ENCODE peak calls at places on chromosomes 2 and 18, in six cellular contexts. X, Y, E, V, P and K are unnamed samples.

GRCh38 chr2:146850746-146851145 is 994.1 kb upstream of the ACVR2A start:
- DNase-seq in E (no peak), P (no peak), X (no peak), Y (no peak), V (peak; percentile 2), K (no peak)

GRCh38 chr18:79900610-79901570 is 50.6 kb downstream of the SLC66A2 start:
- DNase-seq in X (no peak), V (no peak), E (no peak), Y (no peak), P (no peak), K (no peak)

GRCh38 chr2:164802095-164802744 is 39.4 kb downstream of the COBLL1 start:
- DNase-seq in V (no peak), X (no peak), E (no peak), Y (no peak), P (no peak), K (no peak)

GRCh38 chr2:66555076-66555475 is 120.2 kb downstream of the MEIS1 start:
- DNase-seq in P (no peak), Y (no peak), V (peak; percentile 42), E (no peak), X (peak; percentile 62), K (no peak)

GRCh38 chr2:20103514-20103913 is 52.1 kb upstream of the LAPTM4A start:
- DNase-seq in X (peak; percentile 12), V (peak; percentile 35), E (no peak), P (no peak), Y (no peak), K (no peak)

GRCh38 chr2:241924909-241925250 is 55.4 kb downstream of the RTP5 start:
- DNase-seq in V (no peak), E (no peak), P (no peak), X (no peak), Y (no peak), K (no peak)

GRCh38 chr2:177754476-177754873 is 318.1 kb downstream of the PDE11A start:
- DNase-seq in P (no peak), E (no peak), Y (no peak), V (peak; percentile 93), X (no peak), K (no peak)

GRCh38 chr2:123840614-123841013 is 184.5 kb upstream of the CNTNAP5 start:
- DNase-seq in V (no peak), Y (no peak), X (no peak), E (no peak), P (no peak), K (no peak)

GRCh38 chr18:34330308-34330707 is 105.6 kb upstream of the NOL4 start:
- DNase-seq in V (no peak), Y (no peak), E (no peak), X (no peak), P (no peak), K (no peak)

GRCh38 chr2:45707661-45708060 is 56.2 kb downstream of the PRKCE start:
- DNase-seq in Y (no peak), X (no peak), V (no peak), E (no peak), P (no peak), K (no peak)

GRCh38 chr2:232890896-232891601 is 21.0 kb downstream of the SNORC start:
- DNase-seq in V (no peak), P (peak; percentile 52), Y (peak; percentile 82), X (peak; percentile 27), E (peak; percentile 86), K (no peak)

GRCh38 chr2:121897335-121897970 is 142.0 kb downstream of the TSN start:
- DNase-seq in Y (no peak), X (peak; percentile 27), V (peak; percentile 3), P (peak; percentile 15), E (peak; percentile 63), K (no peak)

GRCh38 chr18:12645751-12646203 is 12.1 kb downstream of the SPIRE1 start:
- DNase-seq in Y (no peak), V (no peak), E (no peak), X (peak; percentile 52), P (peak; percentile 22), K (no peak)

GRCh38 chr2:28063492-28063962 is 173.0 kb downstream of the BABAM2 start:
- DNase-seq in V (no peak), Y (no peak), E (no peak), X (no peak), P (no peak), K (no peak)

GRCh38 chr2:86789687-86790133 is 1.0 kb downstream of the CD8A start:
- DNase-seq in E (no peak), X (no peak), Y (no peak), P (no peak), V (no peak), K (no peak)

GRCh38 chr2:66440011-66440542 is 5.2 kb downstream of the MEIS1 start:
- DNase-seq in P (no peak), X (no peak), Y (no peak), E (no peak), V (peak; percentile 62), K (no peak)

GRCh38 chr2:33521791-33522281 is 45.4 kb downstream of the RASGRP3 start:
- DNase-seq in V (peak; percentile 58), Y (no peak), E (no peak), X (no peak), P (no peak), K (no peak)

GRCh38 chr2:182744490-182744889 is 28.4 kb downstream of the DNAJC10 start:
- DNase-seq in X (peak; percentile 18), E (no peak), V (no peak), P (no peak), Y (no peak), K (no peak)

GRCh38 chr18:24651472-24651871 is 191.0 kb downstream of the HRH4 start:
- DNase-seq in V (no peak), P (no peak), E (no peak), X (no peak), Y (no peak), K (no peak)

GRCh38 chr2:113304702-113305101 is 26.0 kb upstream of the PAX8 start:
- DNase-seq in P (no peak), X (no peak), Y (no peak), V (no peak), E (no peak), K (no peak)

GRCh38 chr18:261398-262073 is 6.3 kb downstream of the THOC1 start:
- DNase-seq in V (no peak), X (peak; percentile 15), Y (no peak), E (no peak), P (no peak), K (no peak)

GRCh38 chr2:127584047-127584446 is 48.6 kb downstream of the MYO7B start:
- DNase-seq in V (no peak), E (no peak), P (no peak), Y (no peak), X (no peak), K (no peak)

DNA sequence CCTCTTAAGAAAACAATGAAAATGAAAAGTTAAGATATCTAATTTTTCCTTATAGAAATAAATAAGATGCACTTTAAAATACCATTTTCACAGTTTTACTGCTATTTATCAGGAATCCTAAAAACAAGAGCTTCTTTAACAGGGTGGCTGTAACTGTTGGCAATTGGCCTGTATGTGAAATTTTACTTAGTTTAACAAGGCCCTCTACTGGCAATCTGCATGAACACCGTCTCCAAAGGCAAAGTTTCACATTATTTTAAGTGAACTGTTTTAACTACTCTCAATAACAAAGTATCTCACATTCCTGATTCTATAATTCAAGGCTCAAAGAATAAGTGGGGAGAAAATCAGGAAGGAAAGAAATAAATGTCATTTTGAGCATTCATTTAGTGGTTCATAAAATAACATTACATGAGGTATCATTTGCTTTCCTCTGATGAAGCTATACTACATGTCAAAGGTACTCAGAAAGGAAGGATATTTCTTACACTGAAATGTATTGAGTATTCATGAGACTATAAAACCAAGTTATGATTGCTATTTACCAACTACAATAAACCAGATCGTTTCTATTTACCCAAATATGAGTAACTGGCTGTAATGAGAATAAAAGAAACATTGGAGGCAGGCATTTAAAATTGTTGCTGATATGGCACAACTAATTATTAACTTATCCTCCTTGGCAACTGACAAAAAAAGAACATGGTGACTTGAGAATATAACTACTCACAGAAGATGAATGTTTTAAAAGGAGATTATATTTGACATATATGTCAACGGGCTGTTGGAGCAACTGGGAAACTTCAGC is 7.0 kb downstream of the NCKAP5 start:
- DNase-seq in X (peak; percentile 90), P (no peak), Y (no peak), V (peak; percentile 53), E (no peak), K (peak; percentile 29)
- H2AK5ac ChIP-seq in X (no peak overlapping the region), P (no peak overlapping the region), Y (no peak overlapping the region), V (no peak overlapping the region), E (no peak overlapping the region), K (no peak overlapping the region)

DNA sequence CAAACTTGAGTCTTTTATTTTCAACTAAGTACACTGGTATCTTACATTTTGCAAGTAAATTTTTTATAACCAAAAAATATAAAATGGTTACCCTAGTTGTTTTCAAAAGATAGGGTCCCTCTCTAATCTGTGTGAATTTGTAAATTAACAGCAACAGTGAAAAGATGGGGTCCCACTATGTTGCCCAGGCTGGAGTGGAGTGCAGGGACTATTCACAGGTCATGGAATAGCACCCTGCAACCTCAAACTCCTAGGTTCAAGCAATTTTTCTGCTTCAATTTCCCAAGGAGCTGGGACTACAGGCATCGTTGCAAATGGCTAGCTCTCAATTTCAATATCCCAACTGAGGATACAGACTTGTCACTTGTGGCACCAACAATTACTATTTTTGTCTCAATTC is 12.1 kb downstream of the CCT4 start:
- DNase-seq in E (no peak), P (no peak), V (no peak), Y (no peak), X (no peak), K (no peak)
- H4K91ac ChIP-seq in E (no peak overlapping the region), P (no peak overlapping the region), V (no peak overlapping the region), Y (no peak overlapping the region), X (no peak overlapping the region), K (no peak overlapping the region)

DNA sequence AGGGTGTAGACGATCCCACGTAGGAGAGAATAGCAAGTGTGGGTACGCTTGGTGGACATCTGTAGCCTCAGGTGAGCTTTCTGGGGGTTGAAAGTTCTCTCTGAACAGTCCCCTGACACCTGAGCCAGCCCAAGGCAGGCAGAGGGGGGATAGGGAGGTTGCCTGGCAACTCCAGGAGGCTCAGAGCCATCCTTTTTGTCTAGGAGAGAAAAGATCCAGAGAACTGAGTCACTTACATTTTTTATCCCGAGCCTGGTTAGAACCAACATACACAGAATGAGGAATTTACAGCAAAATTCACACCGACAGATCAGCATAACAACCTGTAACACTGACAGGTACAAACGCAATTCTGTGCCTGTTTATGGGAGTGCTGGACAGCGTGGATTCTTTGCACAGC is 113.2 kb downstream of the SH3BP4 start:
- DNase-seq in X (no peak), V (no peak), P (no peak), E (no peak), Y (no peak), K (no peak)
- H3K4me2 ChIP-seq in X (no peak overlapping the region), V (no peak overlapping the region), P (no peak overlapping the region), E (no peak overlapping the region), Y (no peak overlapping the region), K (peak overlapping the region; percentile 32)

DNA sequence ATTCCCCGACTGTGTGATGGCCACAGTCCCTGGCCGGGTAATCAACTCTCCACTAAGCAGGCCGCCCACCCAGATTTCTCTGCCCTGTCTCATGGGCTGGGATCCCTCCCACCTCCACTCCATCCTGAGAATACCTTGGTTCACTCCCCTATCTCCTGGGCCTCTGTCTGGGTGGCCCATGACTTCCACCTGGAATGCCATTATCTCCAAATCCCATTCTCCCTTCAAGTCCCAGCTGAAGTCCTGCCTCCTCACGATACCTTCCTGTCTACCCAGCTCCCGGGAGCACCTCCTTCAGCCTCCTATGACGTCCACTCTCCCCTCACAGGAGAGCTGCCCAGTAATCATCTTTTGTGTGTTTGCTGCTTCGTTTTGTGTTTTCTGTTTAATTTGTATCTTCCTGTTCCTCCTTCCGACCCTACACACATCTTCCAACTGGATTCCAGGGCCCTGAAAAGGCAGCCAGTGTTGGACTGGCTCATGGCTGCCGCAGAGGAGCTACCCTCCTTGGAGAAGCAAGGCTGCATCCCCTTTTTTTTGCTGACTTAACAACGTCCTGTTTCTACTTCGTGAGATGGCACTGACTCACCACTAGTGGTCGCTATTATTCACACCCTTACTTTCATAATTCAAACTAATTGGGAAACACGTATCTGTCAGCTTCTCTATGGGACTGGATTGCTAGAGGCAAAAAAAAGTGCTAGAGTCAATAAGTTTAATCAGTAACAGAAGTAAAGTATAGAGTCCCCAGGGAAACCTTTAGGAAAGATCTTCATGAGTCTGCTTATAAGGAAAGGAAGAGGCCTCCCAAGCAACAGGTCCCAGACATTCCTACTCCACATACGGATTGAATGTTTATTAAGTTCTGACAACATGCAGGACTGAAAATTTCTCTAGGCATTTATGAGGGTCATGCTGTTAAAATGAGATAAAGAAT is 171.9 kb upstream of the GATA6 start:
- DNase-seq in P (no peak), X (peak; percentile 42), E (no peak), Y (no peak), V (peak; percentile 63), K (peak; percentile 32)
- H2AK5ac ChIP-seq in P (no peak overlapping the region), X (no peak overlapping the region), E (no peak overlapping the region), Y (peak overlapping the region; percentile 68), V (peak overlapping the region; percentile 41), K (no peak overlapping the region)